ENCODE peak calls at places on chromosomes 4 and X, in four cellular contexts. B, Z, Y and C are unnamed samples.

GRCh38 chr4:102707150-102707549 is 53.6 kb downstream of the MANBA start:
- DNase-seq in Y (no peak), Z (no peak), B (no peak), C (no peak)

GRCh38 chr4:182142146-182143085 is 100.8 kb upstream of the TENM3 start:
- DNase-seq in Z (no peak), B (peak; percentile 84), Y (no peak), C (peak; percentile 71)

GRCh38 chrX:27675493-27675892 is 85.3 kb downstream of the DCAF8L2 start:
- DNase-seq in B (no peak), Z (no peak), Y (no peak), C (no peak)

GRCh38 chrX:10607233-10607632 is 13.2 kb downstream of the MID1 start:
- DNase-seq in Y (no peak), B (no peak), Z (no peak), C (no peak)

GRCh38 chrX:120365968-120366367 is 4.1 kb downstream of the ATP1B4 start:
- DNase-seq in B (no peak), Z (no peak), Y (no peak), C (no peak)

GRCh38 chrX:38654302-38654701 is 93.0 kb downstream of the TSPAN7 start:
- DNase-seq in Z (no peak), B (no peak), Y (peak; percentile 27), C (no peak)

GRCh38 chr4:185573651-185574199 is 38.4 kb upstream of the PDLIM3 start:
- DNase-seq in Y (peak; percentile 11), B (peak; percentile 57), Z (no peak), C (peak; percentile 41)

GRCh38 chr4:69760455-69760854 is at the start of gene SULT1B1:
- DNase-seq in Z (no peak), Y (no peak), B (no peak), C (no peak)

GRCh38 chr4:54742636-54743399 is 85.1 kb downstream of the KIT start:
- DNase-seq in Z (no peak), B (no peak), Y (no peak), C (no peak)

GRCh38 chr4:166435449-166435848 is 562.4 kb downstream of the TLL1 start:
- DNase-seq in Y (no peak), B (no peak), Z (no peak), C (no peak)

GRCh38 chrX:136076942-136077341 is 70.4 kb upstream of the FHL1 start:
- DNase-seq in Z (no peak), B (no peak), Y (no peak), C (no peak)

GRCh38 chrX:87409113-87409841 is 108.3 kb upstream of the KLHL4 start:
- DNase-seq in Z (no peak), Y (peak; percentile 8), B (no peak), C (no peak)

GRCh38 chrX:52425710-52426245 is 57.0 kb downstream of the XAGE2 start:
- DNase-seq in Y (no peak), Z (no peak), B (no peak), C (no peak)
- TF ChIP-seq ATF2 in Y (no peak), Z (no peak), B (no peak), C (no peak)

GRCh38 chrX:115255003-115255402 is 21.1 kb upstream of the LRCH2 start:
- DNase-seq in Z (no peak), B (no peak), Y (no peak), C (no peak)
- TF ChIP-seq USF2 in Z (no peak), B (no peak), Y (no peak), C (no peak)

DNA sequence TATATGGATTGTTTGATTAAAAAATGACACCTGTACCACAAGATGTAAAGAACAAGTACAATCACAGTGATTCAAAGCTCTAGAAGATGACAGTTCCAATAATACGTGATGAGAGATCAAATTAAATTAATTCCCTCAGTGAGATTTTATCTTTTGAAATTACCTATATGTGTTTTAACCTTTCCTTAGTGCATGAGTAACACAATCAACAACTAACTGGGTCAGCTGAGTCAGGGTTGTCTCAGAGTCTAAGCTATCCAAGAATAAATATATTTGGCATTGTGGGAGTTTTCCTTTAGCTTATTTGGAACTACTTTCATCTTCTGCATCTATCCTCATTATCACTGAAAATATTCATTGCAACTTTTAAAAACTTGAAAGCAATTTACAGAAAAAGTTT is 162.8 kb downstream of the WDFY3 start:
- DNase-seq in Z (no peak), B (no peak), Y (no peak), C (no peak)
- TF ChIP-seq ATF2 in Z (no peak), B (no peak), Y (no peak), C (no peak)

DNA sequence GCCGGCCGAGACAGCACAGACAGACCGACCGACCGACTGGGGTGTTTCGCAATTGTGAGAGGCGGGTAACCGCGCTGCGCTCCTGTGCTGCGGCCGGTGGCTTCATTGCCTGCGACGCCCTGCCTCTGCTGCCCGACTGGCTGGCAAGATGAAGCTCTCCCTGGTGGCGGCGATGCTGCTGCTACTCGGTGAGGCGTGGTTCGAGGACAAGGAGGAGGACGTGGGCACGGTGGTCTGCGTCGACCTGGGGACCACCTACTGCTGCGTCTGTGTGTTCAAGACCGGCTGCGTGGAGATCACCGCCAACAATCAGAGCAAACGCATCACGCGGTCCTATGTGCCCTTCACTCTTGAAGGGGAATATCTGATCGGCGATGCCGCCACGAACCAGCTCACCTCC is 565.7 kb upstream of the SMIM31 start:
- DNase-seq in B (no peak), Y (no peak), Z (no peak), C (no peak)
- TF ChIP-seq USF2 in B (no peak), Y (no peak), Z (no peak), C (no peak)

DNA sequence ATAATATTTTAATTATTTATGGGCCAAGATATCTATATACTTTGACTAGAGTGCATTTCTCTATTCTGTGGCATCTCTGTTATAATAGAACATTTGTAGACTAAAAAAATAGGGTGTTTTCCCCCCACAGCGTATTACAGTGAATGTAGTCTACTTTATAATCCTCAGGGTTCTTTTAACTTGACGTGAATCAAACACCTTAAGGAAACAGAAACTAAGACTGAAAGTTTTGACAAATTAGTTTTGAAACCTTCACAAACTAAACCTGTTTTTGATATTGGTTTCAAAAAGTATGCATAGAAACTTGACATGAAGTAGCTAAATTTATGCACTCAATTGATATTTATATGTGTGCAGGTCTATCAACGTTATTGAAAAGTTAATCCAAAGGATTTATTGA is 1963.1 kb upstream of the TENM3 start:
- DNase-seq in Z (peak; percentile 31), B (no peak), Y (no peak), C (no peak)
- TF ChIP-seq ATF2 in Z (no peak), B (no peak), Y (no peak), C (no peak)

GRCh38 chr4:61461956-61462355 is 261.8 kb downstream of the ADGRL3 start:
- DNase-seq in Y (no peak), Z (no peak), B (no peak), C (no peak)

GRCh38 chr4:61468091-61468720 is 268.1 kb downstream of the ADGRL3 start:
- DNase-seq in B (no peak), Z (no peak), Y (no peak), C (no peak)

DNA sequence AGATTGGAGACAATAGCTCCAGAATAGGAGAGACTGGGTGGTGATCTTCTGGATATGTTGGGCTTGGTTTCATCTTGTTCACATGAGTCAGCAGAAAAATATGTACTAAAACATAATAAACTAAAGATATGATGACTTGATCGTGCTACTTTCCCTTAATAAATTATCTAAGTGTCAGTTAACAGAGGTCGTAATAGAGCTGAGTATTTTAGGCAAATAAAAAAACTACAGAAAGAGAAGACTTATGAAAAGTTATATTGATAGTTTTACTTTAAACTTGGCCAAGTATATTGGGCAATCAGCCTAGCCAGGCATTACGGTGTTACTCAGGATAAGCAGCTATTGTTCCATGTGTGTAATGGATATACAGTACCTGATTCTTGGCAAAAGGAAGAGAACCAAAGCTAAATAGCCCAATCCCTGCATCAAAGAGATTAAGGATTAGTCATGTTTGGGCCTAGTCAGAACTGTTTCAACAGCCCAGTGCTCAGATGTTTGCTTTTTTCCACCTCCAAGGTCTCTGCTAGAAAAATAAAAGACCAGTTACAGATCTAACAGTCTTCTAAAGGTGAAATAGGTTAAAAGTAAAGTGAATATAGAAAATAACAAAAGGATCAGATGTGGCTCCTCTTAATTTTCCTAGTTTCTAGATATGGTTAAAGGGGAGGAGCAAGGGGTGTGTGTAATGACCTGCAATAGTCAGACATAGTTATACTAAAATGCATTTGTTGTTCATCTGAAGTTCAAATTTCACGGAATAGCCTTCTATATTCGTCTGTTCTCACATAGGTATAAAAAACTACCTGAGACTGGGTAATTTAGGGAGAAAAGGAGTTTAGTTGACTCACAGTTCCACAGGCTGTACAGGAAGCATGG is 262.6 kb downstream of the ADGRL3 start:
- DNase-seq in B (no peak), Z (no peak), Y (no peak), C (no peak)
- TF ChIP-seq USF2 in B (no peak), Z (no peak), Y (no peak), C (no peak)

DNA sequence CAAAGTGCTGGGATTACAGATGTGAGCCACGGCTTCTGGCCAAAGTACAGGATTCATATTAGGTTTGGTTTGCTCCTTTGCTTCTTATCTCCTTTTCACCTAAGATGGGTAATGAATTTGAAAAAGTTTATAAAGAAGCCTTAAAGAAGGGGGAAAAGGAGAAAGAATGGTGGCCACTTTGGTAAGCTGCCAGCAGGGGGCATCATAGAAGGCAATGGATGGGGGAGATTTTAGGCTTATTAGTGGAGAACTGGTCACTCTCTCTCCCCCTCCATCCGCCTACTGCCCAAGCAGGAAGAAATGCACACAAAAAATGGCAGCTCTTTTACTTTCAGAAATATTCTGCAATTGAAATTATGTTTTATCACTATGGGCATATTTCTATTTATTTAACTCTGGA is 32.0 kb downstream of the SPARCL1 start:
- DNase-seq in Z (no peak), Y (peak; percentile 36), B (peak; percentile 68), C (peak; percentile 58)
- TF ChIP-seq ATF2 in Z (no peak), Y (no peak), B (no peak), C (no peak)